ENCODE peak calls at places on chromosome 16, in six cellular contexts. One of them, this sample, is unnamed.

GRCh38 chr16:1839554-1839953 is 12.5 kb downstream of the FAHD1 start:
- DNase-seq in pancreas: no peak
- DNase-seq in transverse colon: no peak
- DNase-seq in HFF-Myc: peak
- DNase-seq in keratinocyte: no peak
- DNase-seq in GM23338: peak
- DNase-seq in this sample: peak

GRCh38 chr16:83862661-83863060 is 36.3 kb upstream of the MLYCD start:
- DNase-seq in pancreas: no peak
- DNase-seq in transverse colon: no peak
- DNase-seq in HFF-Myc: no peak
- DNase-seq in keratinocyte: no peak
- DNase-seq in GM23338: no peak
- DNase-seq in this sample: no peak

GRCh38 chr16:89322381-89323119 is 105.0 kb downstream of the ZNF778 start:
- DNase-seq in pancreas: no peak
- DNase-seq in transverse colon: no peak
- DNase-seq in HFF-Myc: no peak
- DNase-seq in keratinocyte: no peak
- DNase-seq in GM23338: peak
- DNase-seq in this sample: no peak

GRCh38 chr16:1407749-1408148 is 6.8 kb downstream of the UNKL start:
- DNase-seq in pancreas: no peak
- DNase-seq in transverse colon: no peak
- DNase-seq in HFF-Myc: peak
- DNase-seq in keratinocyte: no peak
- DNase-seq in GM23338: no peak
- DNase-seq in this sample: no peak

GRCh38 chr16:88596477-88596876 is 26.3 kb downstream of the ZC3H18 start:
- DNase-seq in pancreas: no peak
- DNase-seq in transverse colon: no peak
- DNase-seq in HFF-Myc: no peak
- DNase-seq in keratinocyte: no peak
- DNase-seq in GM23338: no peak
- DNase-seq in this sample: no peak

GRCh38 chr16:55510185-55510805 is 1.4 kb downstream of the LPCAT2 start:
- DNase-seq in pancreas: no peak
- DNase-seq in transverse colon: no peak
- DNase-seq in HFF-Myc: no peak
- DNase-seq in keratinocyte: no peak
- DNase-seq in GM23338: no peak
- DNase-seq in this sample: no peak

GRCh38 chr16:24430937-24431760 is 108.2 kb upstream of the RBBP6 start:
- DNase-seq in pancreas: no peak
- DNase-seq in transverse colon: no peak
- DNase-seq in HFF-Myc: no peak
- DNase-seq in keratinocyte: no peak
- DNase-seq in GM23338: no peak
- DNase-seq in this sample: no peak

GRCh38 chr16:50323335-50324011 is 45.3 kb downstream of the BRD7 start:
- DNase-seq in pancreas: no peak
- DNase-seq in transverse colon: no peak
- DNase-seq in HFF-Myc: peak
- DNase-seq in keratinocyte: no peak
- DNase-seq in GM23338: no peak
- DNase-seq in this sample: no peak

GRCh38 chr16:74449470-74449869 is 28.2 kb upstream of the CLEC18B start:
- DNase-seq in pancreas: no peak
- DNase-seq in transverse colon: peak
- DNase-seq in HFF-Myc: peak
- DNase-seq in keratinocyte: peak
- DNase-seq in GM23338: no peak
- DNase-seq in this sample: peak

GRCh38 chr16:30722443-30722842 is 23.5 kb downstream of the SRCAP start:
- DNase-seq in pancreas: peak
- DNase-seq in transverse colon: no peak
- DNase-seq in HFF-Myc: no peak
- DNase-seq in keratinocyte: no peak
- DNase-seq in GM23338: peak
- DNase-seq in this sample: no peak

GRCh38 chr16:14187517-14188338 is 116.6 kb downstream of the MRTFB start:
- DNase-seq in pancreas: no peak
- DNase-seq in transverse colon: no peak
- DNase-seq in HFF-Myc: no peak
- DNase-seq in keratinocyte: no peak
- DNase-seq in GM23338: no peak
- DNase-seq in this sample: no peak

GRCh38 chr16:67719778-67720144 is 645 bp upstream of the GFOD2 start:
- DNase-seq in pancreas: no peak
- DNase-seq in transverse colon: peak
- DNase-seq in HFF-Myc: no peak
- DNase-seq in keratinocyte: no peak
- DNase-seq in GM23338: peak
- DNase-seq in this sample: peak

GRCh38 chr16:64269756-64270155 is 852.1 kb downstream of the CDH11 start:
- DNase-seq in pancreas: no peak
- DNase-seq in transverse colon: no peak
- DNase-seq in HFF-Myc: no peak
- DNase-seq in keratinocyte: no peak
- DNase-seq in GM23338: no peak
- DNase-seq in this sample: no peak

GRCh38 chr16:12901204-12901596 is 198 bp upstream of the SHISA9 start:
- DNase-seq in pancreas: peak
- DNase-seq in transverse colon: no peak
- DNase-seq in HFF-Myc: no peak
- DNase-seq in keratinocyte: no peak
- DNase-seq in GM23338: peak
- DNase-seq in this sample: no peak

GRCh38 chr16:88781140-88782077 is 3.6 kb downstream of the PIEZO1 start:
- DNase-seq in pancreas: peak
- DNase-seq in transverse colon: peak
- DNase-seq in HFF-Myc: no peak
- DNase-seq in keratinocyte: no peak
- DNase-seq in GM23338: no peak
- DNase-seq in this sample: no peak

GRCh38 chr16:64102654-64103053 is 1019.2 kb downstream of the CDH11 start:
- DNase-seq in pancreas: no peak
- DNase-seq in transverse colon: no peak
- DNase-seq in HFF-Myc: no peak
- DNase-seq in keratinocyte: no peak
- DNase-seq in GM23338: no peak
- DNase-seq in this sample: no peak

GRCh38 chr16:72785886-72786285 is 262.0 kb downstream of the ZFHX3 start:
- DNase-seq in pancreas: no peak
- DNase-seq in transverse colon: no peak
- DNase-seq in HFF-Myc: no peak
- DNase-seq in keratinocyte: no peak
- DNase-seq in GM23338: no peak
- DNase-seq in this sample: no peak

GRCh38 chr16:21684199-21684598 is 20.4 kb downstream of the OTOA start:
- DNase-seq in pancreas: no peak
- DNase-seq in transverse colon: peak
- DNase-seq in HFF-Myc: no peak
- DNase-seq in keratinocyte: no peak
- DNase-seq in GM23338: peak
- DNase-seq in this sample: no peak

GRCh38 chr16:77443834-77444460 is 9.1 kb upstream of the ADAMTS18 start:
- DNase-seq in pancreas: no peak
- DNase-seq in transverse colon: no peak
- DNase-seq in HFF-Myc: no peak
- DNase-seq in keratinocyte: no peak
- DNase-seq in GM23338: no peak
- DNase-seq in this sample: no peak

GRCh38 chr16:52539197-52539596 is 7.7 kb downstream of the TOX3 start:
- DNase-seq in pancreas: no peak
- DNase-seq in transverse colon: no peak
- DNase-seq in HFF-Myc: no peak
- DNase-seq in keratinocyte: no peak
- DNase-seq in GM23338: no peak
- DNase-seq in this sample: no peak

GRCh38 chr16:83900611-83901010 is 1.7 kb downstream of the MLYCD start:
- DNase-seq in pancreas: no peak
- DNase-seq in transverse colon: no peak
- DNase-seq in HFF-Myc: no peak
- DNase-seq in keratinocyte: no peak
- DNase-seq in GM23338: no peak
- DNase-seq in this sample: no peak

GRCh38 chr16:19935696-19936095 is 51.0 kb upstream of the GPRC5B start:
- DNase-seq in pancreas: no peak
- DNase-seq in transverse colon: no peak
- DNase-seq in HFF-Myc: no peak
- DNase-seq in keratinocyte: no peak
- DNase-seq in GM23338: no peak
- DNase-seq in this sample: no peak

GRCh38 chr16:87416826-87417471 is 24.8 kb downstream of the MAP1LC3B start:
- DNase-seq in pancreas: no peak
- DNase-seq in transverse colon: peak
- DNase-seq in HFF-Myc: no peak
- DNase-seq in keratinocyte: no peak
- DNase-seq in GM23338: no peak
- DNase-seq in this sample: no peak

GRCh38 chr16:71933913-71934696 is 38.8 kb downstream of the IST1 start:
- DNase-seq in pancreas: no peak
- DNase-seq in transverse colon: no peak
- DNase-seq in HFF-Myc: no peak
- DNase-seq in keratinocyte: no peak
- DNase-seq in GM23338: no peak
- DNase-seq in this sample: no peak

GRCh38 chr16:28187595-28188004 is 24.2 kb downstream of the XPO6 start:
- DNase-seq in pancreas: no peak
- DNase-seq in transverse colon: no peak
- DNase-seq in HFF-Myc: no peak
- DNase-seq in keratinocyte: no peak
- DNase-seq in GM23338: no peak
- DNase-seq in this sample: no peak
- H3K4me3 ChIP-seq in pancreas: no peak
- H3K4me3 ChIP-seq in transverse colon: no peak
- H3K4me3 ChIP-seq in HFF-Myc: no peak
- H3K4me3 ChIP-seq in keratinocyte: no peak
- H3K4me3 ChIP-seq in GM23338: no peak
- H3K4me3 ChIP-seq in this sample: no peak

DNA sequence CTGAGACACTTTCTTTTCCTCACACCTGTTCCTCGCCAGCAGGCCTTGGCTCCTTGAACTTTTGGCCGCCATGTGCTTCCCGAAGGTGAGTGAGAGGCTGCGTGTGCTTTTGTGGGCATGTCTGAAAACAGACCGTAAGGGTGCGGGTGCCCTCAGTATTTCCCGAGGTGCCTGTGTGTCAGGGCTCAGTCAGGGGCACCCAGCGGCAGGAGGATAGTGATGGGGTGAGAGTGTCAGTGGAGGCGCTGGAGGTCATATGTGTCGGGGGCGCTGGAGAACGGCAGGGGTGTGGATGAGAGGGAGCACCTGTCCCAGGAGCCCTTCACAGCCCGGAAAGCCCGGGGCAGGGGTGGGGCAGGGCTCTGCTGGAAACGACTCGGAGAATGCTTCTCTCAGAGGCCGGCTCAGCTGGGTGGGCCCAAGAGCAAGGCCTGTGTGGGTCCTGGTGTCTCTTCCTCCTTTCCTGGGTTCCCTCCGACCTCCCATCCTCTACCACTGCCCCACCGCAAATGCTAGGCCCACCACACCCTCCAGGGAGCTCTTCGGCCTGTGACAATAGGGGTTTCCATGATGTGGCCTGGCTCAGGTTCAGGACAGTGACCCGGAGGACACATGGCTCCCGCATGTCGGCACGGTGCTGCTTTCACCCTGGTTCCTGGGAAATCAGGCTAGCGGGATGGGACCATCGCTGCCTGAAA is 451 bp downstream of the IL32 start:
- DNase-seq in pancreas: peak
- DNase-seq in transverse colon: no peak
- DNase-seq in HFF-Myc: no peak
- DNase-seq in keratinocyte: no peak
- DNase-seq in GM23338: no peak
- DNase-seq in this sample: no peak
- H3K4me3 ChIP-seq in pancreas: peak
- H3K4me3 ChIP-seq in transverse colon: peak
- H3K4me3 ChIP-seq in HFF-Myc: peak
- H3K4me3 ChIP-seq in keratinocyte: no peak
- H3K4me3 ChIP-seq in GM23338: no peak
- H3K4me3 ChIP-seq in this sample: peak

GRCh38 chr16:9007177-9007794 is 43.6 kb upstream of the USP7 start:
- DNase-seq in pancreas: no peak
- DNase-seq in transverse colon: no peak
- DNase-seq in HFF-Myc: no peak
- DNase-seq in keratinocyte: no peak
- DNase-seq in GM23338: no peak
- DNase-seq in this sample: no peak

GRCh38 chr16:9012330-9012729 is 48.6 kb upstream of the USP7 start:
- DNase-seq in pancreas: no peak
- DNase-seq in transverse colon: no peak
- DNase-seq in HFF-Myc: no peak
- DNase-seq in keratinocyte: no peak
- DNase-seq in GM23338: no peak
- DNase-seq in this sample: no peak

GRCh38 chr16:9004183-9004582 is 40.5 kb upstream of the USP7 start:
- DNase-seq in pancreas: no peak
- DNase-seq in transverse colon: no peak
- DNase-seq in HFF-Myc: no peak
- DNase-seq in keratinocyte: no peak
- DNase-seq in GM23338: no peak
- DNase-seq in this sample: no peak

GRCh38 chr16:9012848-9013507 is 49.3 kb upstream of the USP7 start:
- DNase-seq in pancreas: peak
- DNase-seq in transverse colon: no peak
- DNase-seq in HFF-Myc: no peak
- DNase-seq in keratinocyte: no peak
- DNase-seq in GM23338: peak
- DNase-seq in this sample: no peak

GRCh38 chr16:9008335-9009260 is 44.9 kb upstream of the USP7 start:
- DNase-seq in pancreas: peak
- DNase-seq in transverse colon: peak
- DNase-seq in HFF-Myc: peak
- DNase-seq in keratinocyte: no peak
- DNase-seq in GM23338: peak
- DNase-seq in this sample: no peak
- H3K4me3 ChIP-seq in pancreas: peak
- H3K4me3 ChIP-seq in transverse colon: peak
- H3K4me3 ChIP-seq in HFF-Myc: peak
- H3K4me3 ChIP-seq in keratinocyte: no peak
- H3K4me3 ChIP-seq in GM23338: peak
- H3K4me3 ChIP-seq in this sample: peak

GRCh38 chr16:56616608-56617211 is 8.3 kb downstream of the MT2A start:
- DNase-seq in pancreas: no peak
- DNase-seq in transverse colon: no peak
- DNase-seq in HFF-Myc: no peak
- DNase-seq in keratinocyte: no peak
- DNase-seq in GM23338: no peak
- DNase-seq in this sample: no peak
- H3K4me3 ChIP-seq in pancreas: peak
- H3K4me3 ChIP-seq in transverse colon: no peak
- H3K4me3 ChIP-seq in HFF-Myc: peak
- H3K4me3 ChIP-seq in keratinocyte: no peak
- H3K4me3 ChIP-seq in GM23338: peak
- H3K4me3 ChIP-seq in this sample: peak

This sample was measured in AG04449.